ENCODE peak calls at places on chromosomes 16 and 17, in six cellular contexts. U is SHP77, A is posterior cingulate gyrus, N is KG1, R is Ammon's horn, K is RPMI7951. Q is an unnamed sample.

GRCh38 chr17:57256708-57257112 is 387 bp downstream of the MSI2 start:
- DNase-seq in U (peak), A (no peak), N (no peak), R (peak), K (no peak), Q (no peak)

GRCh38 chr17:48472485-48473281 is 42.7 kb upstream of the SKAP1 start:
- DNase-seq in U (peak), A (no peak), N (no peak), R (peak), K (peak), Q (no peak)

GRCh38 chr17:35630530-35631148 is 43.5 kb downstream of the AP2B1 start:
- DNase-seq in U (no peak), A (no peak), N (no peak), R (no peak), K (peak), Q (no peak)

GRCh38 chr17:1089915-1090314 is 89.9 kb downstream of the ABR start:
- DNase-seq in U (no peak), A (peak), N (no peak), R (peak), K (no peak), Q (no peak)

GRCh38 chr17:5758651-5759050 is 174.3 kb upstream of the NLRP1 start:
- DNase-seq in U (no peak), A (no peak), N (no peak), R (no peak), K (peak), Q (no peak)

GRCh38 chr16:87335968-87336849 is 19.0 kb upstream of the C16orf95 start:
- DNase-seq in U (no peak), A (peak), N (no peak), R (no peak), K (no peak), Q (no peak)

GRCh38 chr16:57601801-57602478 is 26.5 kb upstream of the ADGRG1 start:
- DNase-seq in U (peak), A (no peak), N (peak), R (no peak), K (no peak), Q (no peak)

GRCh38 chr16:12819126-12820117 is 15.7 kb upstream of the CPPED1 start:
- DNase-seq in U (peak), A (peak), N (peak), R (peak), K (peak), Q (peak)

GRCh38 chr16:80940069-80940856 is 66.4 kb downstream of the CMC2 start:
- DNase-seq in U (no peak), A (no peak), N (no peak), R (no peak), K (peak), Q (no peak)

GRCh38 chr16:83706394-83706793 is 101.4 kb upstream of the HSBP1 start:
- DNase-seq in U (no peak), A (no peak), N (no peak), R (no peak), K (peak), Q (no peak)

GRCh38 chr17:62629556-62630364 is 2.3 kb downstream of the MRC2 start:
- DNase-seq in U (no peak), A (no peak), N (no peak), R (no peak), K (no peak), Q (no peak)